ENCODE peak calls at places on chromosomes 5 and 9, in eight cellular contexts. U, Q, L, B, P, N, R and T are unnamed samples.

GRCh38 chr5:172497591-172498255 is 43.4 kb upstream of the SH3PXD2B start:
- DNase-seq in U (no peak), Q (no peak), L (no peak), B (no peak), P (no peak), N (no peak), R (no peak), T (no peak)

GRCh38 chr5:138338411-138339085 is 482 bp downstream of the FAM53C start:
- DNase-seq in U (no peak), Q (no peak), L (no peak), B (peak; percentile 30), P (no peak), N (no peak), R (no peak), T (no peak)

GRCh38 chr9:37251452-37251851 is 131.1 kb downstream of the ZCCHC7 start:
- DNase-seq in U (no peak), Q (no peak), L (no peak), B (no peak), P (no peak), N (no peak), R (no peak), T (no peak)

GRCh38 chr9:2181794-2182193 is 166.6 kb downstream of the SMARCA2 start:
- DNase-seq in U (no peak), Q (no peak), L (no peak), B (peak; percentile 9), P (no peak), N (peak; percentile 69), R (no peak), T (no peak)

GRCh38 chr5:165184183-165184582 is 1678.8 kb downstream of the MAT2B start:
- DNase-seq in U (no peak), Q (no peak), L (no peak), B (no peak), P (no peak), N (no peak), R (no peak), T (no peak)

GRCh38 chr9:21144620-21145019 is 3.0 kb upstream of the IFNW1 start:
- DNase-seq in U (peak; percentile 41), Q (no peak), L (no peak), B (no peak), P (no peak), N (no peak), R (peak; percentile 30), T (no peak)

GRCh38 chr9:105118646-105119045 is 125.8 kb upstream of the SLC44A1 start:
- DNase-seq in U (no peak), Q (no peak), L (no peak), B (no peak), P (no peak), N (no peak), R (no peak), T (no peak)

GRCh38 chr5:102771435-102771834 is 16.3 kb downstream of the PAM start:
- DNase-seq in U (no peak), Q (no peak), L (no peak), B (no peak), P (no peak), N (no peak), R (no peak), T (no peak)

GRCh38 chr5:1764606-1764960 is 35.1 kb downstream of the MRPL36 start:
- DNase-seq in U (no peak), Q (no peak), L (peak; percentile 4), B (no peak), P (no peak), N (no peak), R (no peak), T (no peak)

GRCh38 chr5:33582417-33582816 is 141.7 kb downstream of the TARS1 start:
- DNase-seq in U (no peak), Q (no peak), L (no peak), B (no peak), P (no peak), N (no peak), R (no peak), T (no peak)

GRCh38 chr9:95506438-95506691 is 10.4 kb downstream of the PTCH1 start:
- DNase-seq in U (peak; percentile 57), Q (no peak), L (no peak), B (peak; percentile 59), P (no peak), N (peak; percentile 43), R (no peak), T (no peak)

GRCh38 chr9:117672397-117672796 is 31.8 kb upstream of the TLR4 start:
- DNase-seq in U (no peak), Q (no peak), L (no peak), B (no peak), P (no peak), N (no peak), R (no peak), T (no peak)

GRCh38 chr9:110133608-110134214 is 74.2 kb downstream of the C9orf152 start:
- DNase-seq in U (no peak), Q (no peak), L (no peak), B (no peak), P (no peak), N (peak; percentile 68), R (no peak), T (peak; percentile 27)

GRCh38 chr5:159873680-159874079 is 42.6 kb upstream of the ADRA1B start:
- DNase-seq in U (no peak), Q (no peak), L (no peak), B (no peak), P (no peak), N (no peak), R (no peak), T (no peak)

GRCh38 chr5:37774912-37775483 is 64.8 kb downstream of the GDNF start:
- DNase-seq in U (peak; percentile 47), Q (no peak), L (no peak), B (peak; percentile 11), P (no peak), N (peak; percentile 10), R (peak; percentile 5), T (no peak)

GRCh38 chr5:34007116-34007674 is 655 bp downstream of the AMACR start:
- DNase-seq in U (no peak), Q (no peak), L (peak; percentile 26), B (no peak), P (no peak), N (peak; percentile 17), R (no peak), T (no peak)

GRCh38 chr5:139812323-139812722 is 16.7 kb downstream of the PSD2 start:
- DNase-seq in U (no peak), Q (no peak), L (no peak), B (no peak), P (no peak), N (no peak), R (no peak), T (no peak)

GRCh38 chr5:35229076-35230042 is 928 bp downstream of the PRLR start:
- DNase-seq in U (peak; percentile 76), Q (no peak), L (no peak), B (peak; percentile 15), P (no peak), N (no peak), R (no peak), T (peak; percentile 35)

GRCh38 chr5:37892571-37892970 is 52.7 kb upstream of the GDNF start:
- DNase-seq in U (no peak), Q (no peak), L (no peak), B (no peak), P (no peak), N (no peak), R (no peak), T (no peak)

GRCh38 chr5:171226864-171227263 is 82.2 kb upstream of the TLX3 start:
- DNase-seq in U (no peak), Q (no peak), L (no peak), B (no peak), P (no peak), N (no peak), R (no peak), T (no peak)

GRCh38 chr5:1840741-1841521 is 39.7 kb downstream of the NDUFS6 start:
- DNase-seq in U (no peak), Q (no peak), L (no peak), B (no peak), P (no peak), N (no peak), R (no peak), T (no peak)

GRCh38 chr9:2593754-2594153 is 27.8 kb upstream of the VLDLR start:
- DNase-seq in U (no peak), Q (no peak), L (no peak), B (no peak), P (no peak), N (no peak), R (no peak), T (no peak)

GRCh38 chr9:37209431-37210386 is 89.3 kb downstream of the ZCCHC7 start:
- DNase-seq in U (no peak), Q (no peak), L (no peak), B (no peak), P (no peak), N (peak; percentile 20), R (no peak), T (no peak)

GRCh38 chr9:136386018-136386417 is 12.5 kb upstream of the CARD9 start:
- DNase-seq in U (no peak), Q (no peak), L (no peak), B (no peak), P (no peak), N (no peak), R (no peak), T (peak; percentile 43)

GRCh38 chr9:135517407-135517822 is 3.8 kb upstream of the LCN1 start:
- DNase-seq in U (no peak), Q (no peak), L (no peak), B (no peak), P (no peak), N (no peak), R (no peak), T (no peak)

GRCh38 chr9:120715331-120715924 is 1.2 kb upstream of the MEGF9 start:
- DNase-seq in U (no peak), Q (no peak), L (peak; percentile 74), B (no peak), P (no peak), N (peak; percentile 65), R (no peak), T (no peak)

GRCh38 chr5:33281507-33281906 is 159.3 kb upstream of the TARS1 start:
- DNase-seq in U (no peak), Q (no peak), L (no peak), B (no peak), P (no peak), N (no peak), R (no peak), T (no peak)

GRCh38 chr5:74342948-74343682 is 297.4 kb downstream of the ENC1 start:
- DNase-seq in U (no peak), Q (no peak), L (no peak), B (no peak), P (no peak), N (no peak), R (no peak), T (peak; percentile 51)

GRCh38 chr5:40683351-40683750 is 3.6 kb downstream of the PTGER4 start:
- DNase-seq in U (no peak), Q (no peak), L (no peak), B (no peak), P (no peak), N (peak; percentile 26), R (no peak), T (no peak)

GRCh38 chr5:52875827-52876226 is 88.1 kb downstream of the ITGA1 start:
- DNase-seq in U (no peak), Q (no peak), L (no peak), B (no peak), P (no peak), N (no peak), R (no peak), T (no peak)

GRCh38 chr5:77143998-77144836 is 57.1 kb upstream of the ZBED3 start:
- DNase-seq in U (peak; percentile 67), Q (no peak), L (peak; percentile 71), B (peak; percentile 66), P (no peak), N (peak; percentile 90), R (peak; percentile 13), T (peak; percentile 68)

GRCh38 chr9:72524820-72525539 is 3.6 kb downstream of the TMC1 start:
- DNase-seq in U (no peak), Q (no peak), L (no peak), B (peak; percentile 34), P (no peak), N (peak; percentile 24), R (peak; percentile 76), T (no peak)

GRCh38 chr9:121260457-121261106 is 7.4 kb upstream of the GSN start:
- DNase-seq in U (no peak), Q (no peak), L (no peak), B (no peak), P (no peak), N (no peak), R (no peak), T (no peak)

GRCh38 chr5:170694911-170695310 is 88.6 kb upstream of the GABRP start:
- DNase-seq in U (no peak), Q (no peak), L (no peak), B (no peak), P (no peak), N (no peak), R (no peak), T (no peak)